ENCODE peak calls at places on chromosomes 11 and 22, in five cellular contexts. J is brain microvascular endothelial cell, D is cardiac fibroblast, N is retinal pigment epithelial cell, L is left ventricle myocardium inferior. E is an unnamed sample.

GRCh38 chr11:76795936-76796441 is 12.8 kb downstream of the TSKU start:
- DNase-seq in J (no peak), D (no peak), N (no peak), L (no peak), E (no peak)

GRCh38 chr11:68896171-68896959 is 7.3 kb downstream of the MRPL21 start:
- DNase-seq in J (no peak), D (no peak), N (no peak), L (no peak), E (no peak)

GRCh38 chr22:42717197-42717967 is 3.3 kb downstream of the A4GALT start:
- DNase-seq in J (no peak), D (peak; percentile 29), N (no peak), L (no peak), E (peak; percentile 36)

GRCh38 chr11:5204787-5205186 is 4.3 kb upstream of the OR51V1 start:
- DNase-seq in J (peak; percentile 69), D (peak; percentile 85), N (peak; percentile 20), L (no peak), E (peak; percentile 81)

GRCh38 chr11:68213555-68214172 is 568 bp upstream of the KMT5B start:
- DNase-seq in J (peak; percentile 85), D (peak; percentile 99), N (peak; percentile 87), L (peak; percentile 90), E (peak; percentile 97)

GRCh38 chr11:119094816-119095065 is 6.9 kb downstream of the DPAGT1 start:
- DNase-seq in J (peak; percentile 77), D (peak; percentile 89), N (no peak), L (peak; percentile 85), E (peak; percentile 87)

GRCh38 chr11:66113132-66113856 is 43.2 kb downstream of the PACS1 start:
- DNase-seq in J (peak; percentile 84), D (peak; percentile 69), N (no peak), L (no peak), E (peak; percentile 91)

GRCh38 chr11:108872781-108873291 is 208.0 kb downstream of the DDX10 start:
- DNase-seq in J (no peak), D (no peak), N (no peak), L (no peak), E (no peak)

GRCh38 chr11:119405986-119406385 is 17.0 kb downstream of the THY1 start:
- DNase-seq in J (no peak), D (no peak), N (no peak), L (no peak), E (no peak)

GRCh38 chr11:74927496-74927895 is 21.4 kb downstream of the XRRA1 start:
- DNase-seq in J (no peak), D (no peak), N (no peak), L (no peak), E (no peak)

GRCh38 chr11:69053546-69054396 is 5.0 kb downstream of the TPCN2 start:
- DNase-seq in J (no peak), D (no peak), N (no peak), L (peak; percentile 33), E (no peak)

GRCh38 chr11:83511646-83512045 is 225.5 kb upstream of the CCDC90B start:
- DNase-seq in J (no peak), D (no peak), N (no peak), L (no peak), E (no peak)

GRCh38 chr11:74138572-74138971 is 32.2 kb downstream of the C2CD3 start:
- DNase-seq in J (peak; percentile 94), D (peak; percentile 89), N (peak; percentile 87), L (no peak), E (peak; percentile 92)

GRCh38 chr11:84847842-84848241 is 779.3 kb downstream of the DLG2 start:
- DNase-seq in J (no peak), D (no peak), N (no peak), L (no peak), E (no peak)

GRCh38 chr11:10778217-10778970 is 27.3 kb downstream of the CTR9 start:
- DNase-seq in J (peak; percentile 95), D (peak; percentile 77), N (no peak), L (peak; percentile 60), E (peak; percentile 94)

GRCh38 chr11:128235958-128236357 is 351.4 kb downstream of the ETS1 start:
- DNase-seq in J (no peak), D (peak; percentile 52), N (peak; percentile 37), L (no peak), E (no peak)

GRCh38 chr11:33560729-33561128 is 139.9 kb downstream of the C11orf91 start:
- DNase-seq in J (no peak), D (no peak), N (no peak), L (no peak), E (no peak)

GRCh38 chr22:31604746-31605705 is 57.0 kb downstream of the PISD start:
- DNase-seq in J (no peak), D (no peak), N (no peak), L (no peak), E (no peak)

GRCh38 chr11:10197091-10197490 is 96.9 kb downstream of the SBF2 start:
- DNase-seq in J (no peak), D (no peak), N (no peak), L (no peak), E (peak; percentile 74)

GRCh38 chr11:7571640-7572000 is 57.8 kb downstream of the PPFIBP2 start:
- DNase-seq in J (peak; percentile 61), D (peak; percentile 79), N (no peak), L (peak; percentile 65), E (peak; percentile 75)

GRCh38 chr22:21917206-21917958 is 35.3 kb downstream of the PPM1F start:
- DNase-seq in J (no peak), D (peak; percentile 64), N (peak; percentile 22), L (no peak), E (peak; percentile 4)

GRCh38 chr11:75597636-75598035 is 35.6 kb downstream of the SERPINH1 start:
- DNase-seq in J (peak; percentile 29), D (peak; percentile 34), N (no peak), L (no peak), E (no peak)

GRCh38 chr11:67372993-67373915 is at the start of gene CLCF1:
- DNase-seq in J (peak; percentile 80), D (peak; percentile 89), N (no peak), L (peak; percentile 69), E (peak; percentile 78)

GRCh38 chr22:30250713-30251267 is 4.2 kb upstream of the LIF start:
- DNase-seq in J (no peak), D (no peak), N (peak; percentile 66), L (no peak), E (no peak)

GRCh38 chr22:39776295-39776694 is 117.3 kb downstream of the ENTHD1 start:
- DNase-seq in J (no peak), D (no peak), N (no peak), L (no peak), E (no peak)

GRCh38 chr11:2090172-2091111 is 48.7 kb downstream of the IGF2 start:
- DNase-seq in J (no peak), D (no peak), N (no peak), L (no peak), E (no peak)

GRCh38 chr11:113446112-113446511 is 29.1 kb downstream of the DRD2 start:
- DNase-seq in J (peak; percentile 14), D (peak; percentile 59), N (no peak), L (no peak), E (peak; percentile 13)

DNA sequence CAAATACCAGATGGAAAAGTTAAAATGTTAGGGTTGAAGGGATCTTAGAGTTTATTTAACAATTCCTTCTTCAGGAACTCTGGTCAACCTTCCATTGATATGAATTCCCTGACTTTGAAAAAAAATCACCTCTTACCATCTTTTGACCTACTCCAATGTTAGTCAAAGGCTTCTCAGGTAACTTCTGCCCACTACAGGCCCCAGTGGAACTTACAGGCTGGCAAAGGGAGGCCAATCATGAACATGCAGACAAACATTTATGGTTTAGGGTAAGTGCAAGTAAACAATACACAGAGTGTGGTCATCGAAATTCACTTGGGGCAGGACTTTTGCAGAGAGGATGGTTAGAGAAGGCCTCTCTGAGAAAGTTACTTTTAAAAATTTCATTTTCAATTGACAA is 45.1 kb downstream of the SYN3 start:
- DNase-seq in J (no peak), D (no peak), N (no peak), L (no peak), E (no peak)
- TF ChIP-seq CTCF in J (no peak), D (no peak), N (peak; percentile 21), L (no peak), E (no peak)

GRCh38 chr11:102111787-102112653 is 1.8 kb downstream of the YAP1 start:
- DNase-seq in J (peak; percentile 85), D (peak; percentile 82), N (peak; percentile 83), L (no peak), E (peak; percentile 95)
- H3K4me3 ChIP-seq in J (peak overlapping the region; percentile 85), D (peak overlapping the region; percentile 95), N (peak overlapping the region; percentile 90), L (peak overlapping the region; percentile 94), E (peak overlapping the region; percentile 95)

DNA sequence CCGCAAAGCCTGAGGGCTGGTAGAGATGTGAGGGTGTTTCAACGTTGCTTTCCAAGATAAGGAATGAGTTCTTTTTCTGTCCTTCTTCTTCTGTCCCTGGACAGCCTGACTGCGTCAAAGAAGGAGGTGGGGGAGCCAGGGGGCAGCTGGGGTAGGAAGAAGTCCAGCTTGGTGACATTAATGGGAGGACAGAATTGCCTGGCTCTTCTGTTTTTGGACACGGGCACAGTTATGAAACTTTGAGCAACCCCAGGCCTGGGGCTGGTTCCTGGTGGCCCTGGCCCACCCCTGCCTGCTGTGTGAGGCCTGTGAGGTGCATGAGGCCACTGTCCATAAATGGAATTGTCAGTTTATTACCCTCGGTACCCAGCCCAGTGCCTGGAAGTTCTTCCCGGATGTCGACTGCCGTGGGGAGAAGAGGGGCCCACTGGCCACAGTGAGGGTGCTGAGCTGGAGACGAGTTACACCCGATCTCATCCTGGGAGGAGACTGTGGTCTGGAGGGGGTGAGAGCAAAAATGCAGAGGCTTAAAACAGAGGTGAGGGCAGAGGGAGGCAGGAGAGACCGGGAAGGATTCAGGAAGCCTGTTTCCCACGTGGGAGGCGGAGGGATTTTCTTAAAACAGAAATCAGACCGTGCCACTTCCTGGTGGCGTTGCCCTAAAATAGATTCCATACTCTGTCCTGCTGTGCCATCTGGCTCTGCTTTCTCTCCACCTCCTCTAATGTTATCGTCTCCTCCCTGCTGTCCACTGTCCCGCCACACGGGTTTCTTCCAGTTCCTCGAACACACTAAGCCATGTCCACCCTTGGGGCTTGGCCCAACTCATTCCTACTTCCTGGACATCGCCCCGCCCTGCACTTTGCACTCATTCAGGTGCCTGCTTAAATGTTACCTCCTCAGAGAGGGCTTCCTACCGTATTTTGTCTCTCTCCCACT is 59.7 kb upstream of the RASD2 start:
- DNase-seq in J (no peak), D (no peak), N (no peak), L (no peak), E (peak; percentile 30)
- TF ChIP-seq CTCF in J (no peak), D (no peak), N (no peak), L (no peak), E (no peak)

GRCh38 chr22:46044718-46045458 is 67.9 kb upstream of the WNT7B start:
- DNase-seq in J (no peak), D (peak; percentile 40), N (no peak), L (peak; percentile 60), E (peak; percentile 33)
- H3K4me3 ChIP-seq in J (peak overlapping the region; percentile 54), D (peak overlapping the region; percentile 46), N (peak overlapping the region; percentile 42), L (peak overlapping the region; percentile 70), E (peak overlapping the region; percentile 52)

DNA sequence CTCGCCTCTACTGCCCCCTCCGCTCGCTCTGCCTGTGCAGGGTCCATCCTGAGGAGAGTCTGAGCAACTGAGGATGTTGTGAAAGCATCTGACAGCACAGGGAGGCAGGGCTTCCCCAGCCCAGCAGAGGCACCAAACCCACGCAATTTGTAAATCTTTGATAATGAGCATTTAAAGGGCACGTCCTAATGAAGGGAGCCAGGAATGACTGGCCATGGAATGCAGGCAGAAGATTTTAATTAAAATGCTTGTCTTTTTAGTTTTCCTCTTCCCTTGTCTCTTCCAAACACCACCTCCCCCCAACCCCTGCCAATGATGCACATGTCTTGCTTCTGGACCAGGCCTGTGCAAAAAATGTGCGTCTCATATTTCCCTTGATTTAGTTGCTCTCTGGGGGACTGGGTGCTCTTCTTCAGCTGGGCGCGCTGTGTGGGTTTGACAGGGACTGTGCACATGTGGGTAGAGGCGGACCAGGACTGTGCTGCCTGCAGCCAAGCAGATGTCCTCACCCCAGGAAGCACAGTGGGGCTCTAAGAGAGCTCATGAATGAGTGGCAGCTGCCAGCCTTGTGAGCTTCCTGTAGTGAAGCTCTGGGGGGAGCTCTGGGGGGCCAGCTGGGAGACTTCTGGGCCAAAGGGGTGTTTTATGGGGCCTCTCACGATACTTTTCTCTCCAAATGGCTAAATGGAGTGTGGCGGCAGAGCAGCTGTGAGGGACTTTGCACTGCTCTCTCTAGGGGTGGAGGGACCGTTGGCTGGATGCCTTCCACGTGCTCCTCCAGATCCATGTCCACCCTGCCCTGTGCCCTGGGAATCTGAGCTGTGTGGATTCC is 273.5 kb downstream of the ST3GAL4 start:
- DNase-seq in J (no peak), D (peak; percentile 38), N (no peak), L (no peak), E (peak; percentile 36)
- TF ChIP-seq CTCF in J (no peak), D (no peak), N (no peak), L (no peak), E (no peak)

E was measured in fibroblast of villous mesenchyme.